ENCODE peak calls at places on chromosome 3, in five cellular contexts. One of them, this sample, is unnamed.

GRCh38 chr3:10023587-10024310 is 2.5 kb upstream of the FANCD2 start:
- DNase-seq in GM06990: no peak
- DNase-seq in mucosa of descending colon: no peak
- DNase-seq in WTC11: no peak
- DNase-seq in foreskin keratinocyte: peak
- DNase-seq in this sample: no peak

GRCh38 chr3:162769559-162769958 is 1273.0 kb downstream of the OTOL1 start:
- DNase-seq in foreskin keratinocyte: no peak
- DNase-seq in GM06990: no peak
- DNase-seq in mucosa of descending colon: no peak
- DNase-seq in WTC11: no peak
- DNase-seq in this sample: no peak

GRCh38 chr3:123749716-123750115 is 134.4 kb downstream of the MYLK start:
- DNase-seq in mucosa of descending colon: no peak
- DNase-seq in GM06990: no peak
- DNase-seq in foreskin keratinocyte: peak
- DNase-seq in WTC11: no peak
- DNase-seq in this sample: no peak

GRCh38 chr3:196284396-196284795 is 3.1 kb downstream of the PCYT1A start:
- DNase-seq in foreskin keratinocyte: no peak
- DNase-seq in WTC11: no peak
- DNase-seq in GM06990: no peak
- DNase-seq in mucosa of descending colon: no peak
- DNase-seq in this sample: no peak

GRCh38 chr3:182690163-182690562 is 103.1 kb upstream of the ATP11B start:
- DNase-seq in GM06990: no peak
- DNase-seq in foreskin keratinocyte: peak
- DNase-seq in WTC11: no peak
- DNase-seq in mucosa of descending colon: no peak
- DNase-seq in this sample: no peak

GRCh38 chr3:110738531-110738930 is 333.1 kb upstream of the NECTIN3 start:
- DNase-seq in mucosa of descending colon: no peak
- DNase-seq in GM06990: no peak
- DNase-seq in foreskin keratinocyte: peak
- DNase-seq in WTC11: no peak
- DNase-seq in this sample: no peak

GRCh38 chr3:119794971-119795612 is 13.2 kb downstream of the NR1I2 start:
- DNase-seq in GM06990: no peak
- DNase-seq in mucosa of descending colon: peak
- DNase-seq in foreskin keratinocyte: no peak
- DNase-seq in WTC11: peak
- DNase-seq in this sample: no peak

GRCh38 chr3:131402391-131403039 is 20.9 kb downstream of the NUDT16 start:
- DNase-seq in foreskin keratinocyte: peak
- DNase-seq in mucosa of descending colon: no peak
- DNase-seq in WTC11: no peak
- DNase-seq in GM06990: peak
- DNase-seq in this sample: no peak

GRCh38 chr3:20503394-20504082 is 317.5 kb upstream of the SGO1 start:
- DNase-seq in foreskin keratinocyte: no peak
- DNase-seq in WTC11: no peak
- DNase-seq in mucosa of descending colon: no peak
- DNase-seq in GM06990: no peak
- DNase-seq in this sample: no peak

GRCh38 chr3:48428088-48428862 is 1.6 kb downstream of the PLXNB1 start:
- DNase-seq in mucosa of descending colon: peak
- DNase-seq in foreskin keratinocyte: no peak
- DNase-seq in WTC11: peak
- DNase-seq in GM06990: no peak
- DNase-seq in this sample: no peak

GRCh38 chr3:134350861-134351311 is 23.4 kb downstream of the AMOTL2 start:
- DNase-seq in mucosa of descending colon: peak
- DNase-seq in WTC11: no peak
- DNase-seq in GM06990: no peak
- DNase-seq in foreskin keratinocyte: no peak
- DNase-seq in this sample: no peak

GRCh38 chr3:127170794-127171193 is 22.1 kb upstream of the PRR23E start:
- DNase-seq in WTC11: no peak
- DNase-seq in foreskin keratinocyte: no peak
- DNase-seq in mucosa of descending colon: no peak
- DNase-seq in GM06990: no peak
- DNase-seq in this sample: no peak

GRCh38 chr3:66747251-66747650 is 246.4 kb upstream of the LRIG1 start:
- DNase-seq in GM06990: no peak
- DNase-seq in mucosa of descending colon: no peak
- DNase-seq in foreskin keratinocyte: no peak
- DNase-seq in WTC11: no peak
- DNase-seq in this sample: no peak

GRCh38 chr3:137163241-137163916 is 205.6 kb downstream of the IL20RB start:
- DNase-seq in mucosa of descending colon: no peak
- DNase-seq in foreskin keratinocyte: no peak
- DNase-seq in GM06990: no peak
- DNase-seq in WTC11: no peak
- DNase-seq in this sample: no peak

GRCh38 chr3:188076176-188076575 is 77.8 kb upstream of the LPP start:
- DNase-seq in foreskin keratinocyte: no peak
- DNase-seq in mucosa of descending colon: no peak
- DNase-seq in GM06990: no peak
- DNase-seq in WTC11: no peak
- DNase-seq in this sample: no peak

GRCh38 chr3:101036676-101037075 is 43.5 kb upstream of the ABI3BP start:
- DNase-seq in GM06990: no peak
- DNase-seq in foreskin keratinocyte: no peak
- DNase-seq in WTC11: no peak
- DNase-seq in mucosa of descending colon: no peak
- DNase-seq in this sample: no peak

GRCh38 chr3:74599564-74599963 is 14.9 kb downstream of the CNTN3 start:
- DNase-seq in mucosa of descending colon: no peak
- DNase-seq in WTC11: no peak
- DNase-seq in GM06990: no peak
- DNase-seq in foreskin keratinocyte: no peak
- DNase-seq in this sample: no peak

GRCh38 chr3:69272537-69272936 is 113.4 kb downstream of the FRMD4B start:
- DNase-seq in mucosa of descending colon: no peak
- DNase-seq in GM06990: no peak
- DNase-seq in foreskin keratinocyte: no peak
- DNase-seq in WTC11: no peak
- DNase-seq in this sample: no peak

GRCh38 chr3:33441322-33441976 is 1.2 kb upstream of the UBP1 start:
- DNase-seq in WTC11: no peak
- DNase-seq in GM06990: no peak
- DNase-seq in foreskin keratinocyte: no peak
- DNase-seq in mucosa of descending colon: no peak
- DNase-seq in this sample: no peak

GRCh38 chr3:16536344-16536663 is 22.8 kb upstream of the RFTN1 start:
- DNase-seq in mucosa of descending colon: no peak
- DNase-seq in WTC11: no peak
- DNase-seq in foreskin keratinocyte: no peak
- DNase-seq in GM06990: no peak
- DNase-seq in this sample: no peak

GRCh38 chr3:46412786-46413298 is 5.8 kb downstream of the CCRL2 start:
- DNase-seq in WTC11: no peak
- DNase-seq in mucosa of descending colon: no peak
- DNase-seq in GM06990: no peak
- DNase-seq in foreskin keratinocyte: no peak
- DNase-seq in this sample: no peak

GRCh38 chr3:36615861-36616260 is 148.5 kb downstream of the DCLK3 start:
- DNase-seq in mucosa of descending colon: no peak
- DNase-seq in WTC11: no peak
- DNase-seq in foreskin keratinocyte: peak
- DNase-seq in GM06990: no peak
- DNase-seq in this sample: no peak

GRCh38 chr3:197024881-197025735 is 4.5 kb downstream of the MELTF start:
- DNase-seq in GM06990: no peak
- DNase-seq in mucosa of descending colon: no peak
- DNase-seq in foreskin keratinocyte: no peak
- DNase-seq in WTC11: no peak
- DNase-seq in this sample: peak

GRCh38 chr3:38327335-38328009 is 19.1 kb upstream of the XYLB start:
- DNase-seq in GM06990: no peak
- DNase-seq in foreskin keratinocyte: peak
- DNase-seq in WTC11: no peak
- DNase-seq in mucosa of descending colon: no peak
- DNase-seq in this sample: no peak

GRCh38 chr3:38323060-38323459 is 23.5 kb upstream of the XYLB start:
- DNase-seq in mucosa of descending colon: no peak
- DNase-seq in GM06990: no peak
- DNase-seq in WTC11: no peak
- DNase-seq in foreskin keratinocyte: no peak
- DNase-seq in this sample: no peak

GRCh38 chr3:38325256-38325655 is 21.3 kb upstream of the XYLB start:
- DNase-seq in mucosa of descending colon: no peak
- DNase-seq in WTC11: no peak
- DNase-seq in foreskin keratinocyte: no peak
- DNase-seq in GM06990: no peak
- DNase-seq in this sample: no peak
- TF ChIP-seq CTCF in mucosa of descending colon: no peak
- TF ChIP-seq CTCF in WTC11: no peak
- TF ChIP-seq CTCF in foreskin keratinocyte: no peak
- TF ChIP-seq CTCF in GM06990: no peak
- TF ChIP-seq CTCF in this sample: no peak

DNA sequence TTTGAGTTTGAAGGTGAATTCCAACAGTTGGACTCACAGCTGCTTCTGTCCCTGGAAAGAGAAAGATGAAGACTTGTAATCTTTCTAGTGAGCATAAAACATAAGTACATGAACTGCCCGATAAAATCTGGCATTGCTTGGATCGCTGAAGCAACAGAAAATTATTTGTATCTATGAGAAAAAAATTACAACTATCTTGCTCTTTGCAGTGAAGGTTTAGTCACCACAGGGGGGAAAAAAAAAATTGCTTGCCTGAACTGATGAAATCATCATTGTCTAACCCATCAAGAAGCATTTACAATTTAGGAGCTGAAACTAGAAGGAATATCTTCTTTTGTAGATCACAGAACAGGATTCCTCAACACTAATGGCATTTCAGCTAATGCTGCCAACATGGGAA is 20.0 kb downstream of the TMEM207 start:
- DNase-seq in foreskin keratinocyte: no peak
- DNase-seq in WTC11: no peak
- DNase-seq in GM06990: no peak
- DNase-seq in mucosa of descending colon: no peak
- DNase-seq in this sample: no peak
- TF ChIP-seq CTCF in foreskin keratinocyte: no peak
- TF ChIP-seq CTCF in WTC11: no peak
- TF ChIP-seq CTCF in GM06990: no peak
- TF ChIP-seq CTCF in mucosa of descending colon: no peak
- TF ChIP-seq CTCF in this sample: no peak

DNA sequence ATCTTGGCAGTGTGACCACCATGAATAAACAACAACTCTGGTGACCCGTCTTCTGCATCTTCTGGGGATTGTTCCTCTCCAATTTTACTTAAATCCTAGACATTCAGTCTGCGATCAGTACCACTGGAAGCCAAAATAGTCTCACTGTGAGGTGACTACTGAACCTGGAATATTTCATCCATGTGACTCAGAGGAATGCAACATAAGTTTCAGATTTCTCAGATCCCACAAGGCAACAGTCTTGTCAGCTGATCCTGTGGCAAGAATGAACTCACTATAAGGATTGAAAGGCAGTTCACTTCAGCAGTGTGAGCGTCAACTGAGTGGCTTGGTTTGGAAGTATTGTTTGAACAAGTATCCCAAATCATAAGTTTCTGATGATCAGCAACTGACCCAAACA is 13.2 kb downstream of the NSUN3 start:
- DNase-seq in mucosa of descending colon: no peak
- DNase-seq in WTC11: no peak
- DNase-seq in foreskin keratinocyte: peak
- DNase-seq in GM06990: no peak
- DNase-seq in this sample: no peak
- TF ChIP-seq CTCF in mucosa of descending colon: no peak
- TF ChIP-seq CTCF in WTC11: no peak
- TF ChIP-seq CTCF in foreskin keratinocyte: no peak
- TF ChIP-seq CTCF in GM06990: no peak
- TF ChIP-seq CTCF in this sample: no peak

DNA sequence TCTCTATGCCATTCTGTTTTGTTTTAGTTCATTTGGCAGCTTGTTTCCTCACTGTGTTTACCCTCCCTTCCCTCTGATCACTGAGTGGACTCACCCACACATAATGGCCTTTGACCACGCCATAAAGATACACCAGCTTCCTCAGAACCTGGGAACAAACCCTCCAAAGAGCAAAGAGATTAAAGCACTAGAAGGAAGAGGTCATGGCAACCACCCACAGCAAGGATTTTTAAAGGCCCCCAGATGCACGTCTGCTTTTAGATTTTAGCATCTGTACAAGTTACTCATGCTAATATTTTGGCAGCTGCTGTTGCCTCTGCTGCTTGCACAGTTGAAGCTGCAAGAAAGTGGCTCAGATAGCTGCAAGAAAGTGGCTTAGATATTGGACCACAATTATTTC is 47.9 kb upstream of the CADPS start:
- DNase-seq in foreskin keratinocyte: no peak
- DNase-seq in mucosa of descending colon: no peak
- DNase-seq in WTC11: no peak
- DNase-seq in GM06990: no peak
- DNase-seq in this sample: no peak
- TF ChIP-seq CTCF in foreskin keratinocyte: no peak
- TF ChIP-seq CTCF in mucosa of descending colon: no peak
- TF ChIP-seq CTCF in WTC11: no peak
- TF ChIP-seq CTCF in GM06990: no peak
- TF ChIP-seq CTCF in this sample: no peak

DNA sequence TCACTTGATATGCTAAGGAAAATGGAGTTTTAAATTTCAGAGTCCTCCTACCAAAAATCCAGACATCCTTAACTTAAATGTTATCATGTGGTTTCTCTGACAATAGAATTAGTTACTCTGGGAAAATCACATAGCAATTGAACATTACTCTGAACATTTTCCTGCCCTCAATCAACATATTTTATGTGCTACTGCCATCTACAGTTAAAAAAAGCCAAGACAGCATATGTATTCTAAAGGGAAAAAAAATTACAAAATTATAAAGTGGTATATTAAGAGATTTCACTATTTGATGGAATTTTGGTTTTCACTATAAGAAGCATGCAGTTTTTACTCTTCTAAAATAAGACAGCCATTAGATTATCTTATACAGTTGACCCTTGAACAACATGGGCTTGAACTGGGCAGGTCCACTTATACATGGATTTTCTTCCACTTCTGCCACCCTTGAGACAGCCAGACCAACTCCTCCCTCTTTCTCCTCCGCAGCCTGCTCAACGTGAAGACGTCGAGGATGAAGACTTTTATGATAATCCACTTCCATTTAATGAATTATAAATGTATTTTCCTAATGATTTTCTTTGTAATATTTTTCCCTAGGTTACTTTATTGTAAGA is 122.3 kb downstream of the ATP1B3 start:
- DNase-seq in WTC11: no peak
- DNase-seq in foreskin keratinocyte: no peak
- DNase-seq in GM06990: no peak
- DNase-seq in mucosa of descending colon: no peak
- DNase-seq in this sample: no peak
- TF ChIP-seq CTCF in WTC11: no peak
- TF ChIP-seq CTCF in foreskin keratinocyte: peak
- TF ChIP-seq CTCF in GM06990: peak
- TF ChIP-seq CTCF in mucosa of descending colon: no peak
- TF ChIP-seq CTCF in this sample: no peak

This sample was measured in GM20000.